ENCODE peak calls at places on chromosome 7, in six cellular contexts. One of them, this sample, is unnamed.

GRCh38 chr7:19375986-19376385 is 230.8 kb upstream of the FERD3L start:
- DNase-seq in cardiac fibroblast: no peak
- DNase-seq in neural progenitor cell: no peak
- DNase-seq in AG04449: no peak
- DNase-seq in fibroblast of the aortic adventitia: no peak
- DNase-seq in GM06990: no peak
- DNase-seq in this sample: no peak

GRCh38 chr7:104142147-104142546 is 65.7 kb downstream of the ORC5 start:
- DNase-seq in cardiac fibroblast: peak; percentile 54
- DNase-seq in neural progenitor cell: no peak
- DNase-seq in AG04449: no peak
- DNase-seq in fibroblast of the aortic adventitia: peak; percentile 35
- DNase-seq in GM06990: no peak
- DNase-seq in this sample: peak; percentile 27

GRCh38 chr7:92251181-92251580 is 5.4 kb downstream of the ANKIB1 start:
- DNase-seq in cardiac fibroblast: no peak
- DNase-seq in neural progenitor cell: no peak
- DNase-seq in AG04449: no peak
- DNase-seq in fibroblast of the aortic adventitia: no peak
- DNase-seq in GM06990: no peak
- DNase-seq in this sample: no peak

GRCh38 chr7:80622531-80622930 is 15.9 kb upstream of the CD36 start:
- DNase-seq in cardiac fibroblast: peak; percentile 63
- DNase-seq in neural progenitor cell: no peak
- DNase-seq in AG04449: no peak
- DNase-seq in fibroblast of the aortic adventitia: peak; percentile 55
- DNase-seq in GM06990: no peak
- DNase-seq in this sample: peak; percentile 77

GRCh38 chr7:30453859-30454258 is 24.7 kb downstream of the NOD1 start:
- DNase-seq in cardiac fibroblast: peak; percentile 78
- DNase-seq in neural progenitor cell: no peak
- DNase-seq in AG04449: no peak
- DNase-seq in fibroblast of the aortic adventitia: peak; percentile 54
- DNase-seq in GM06990: no peak
- DNase-seq in this sample: no peak

GRCh38 chr7:53531-53930 is 138.8 kb upstream of the FAM20C start:
- DNase-seq in cardiac fibroblast: no peak
- DNase-seq in neural progenitor cell: no peak
- DNase-seq in AG04449: no peak
- DNase-seq in fibroblast of the aortic adventitia: no peak
- DNase-seq in GM06990: no peak
- DNase-seq in this sample: no peak

GRCh38 chr7:86792260-86792659 is 148.6 kb downstream of the GRM3 start:
- DNase-seq in cardiac fibroblast: no peak
- DNase-seq in neural progenitor cell: no peak
- DNase-seq in AG04449: no peak
- DNase-seq in fibroblast of the aortic adventitia: no peak
- DNase-seq in GM06990: no peak
- DNase-seq in this sample: no peak

GRCh38 chr7:104982773-104983619 is 31.0 kb upstream of the KMT2E start:
- DNase-seq in cardiac fibroblast: no peak
- DNase-seq in neural progenitor cell: no peak
- DNase-seq in AG04449: no peak
- DNase-seq in fibroblast of the aortic adventitia: no peak
- DNase-seq in GM06990: no peak
- DNase-seq in this sample: no peak

GRCh38 chr7:49768254-49768653 is 5.2 kb upstream of the VWC2 start:
- DNase-seq in cardiac fibroblast: no peak
- DNase-seq in neural progenitor cell: no peak
- DNase-seq in AG04449: no peak
- DNase-seq in fibroblast of the aortic adventitia: no peak
- DNase-seq in GM06990: no peak
- DNase-seq in this sample: no peak

GRCh38 chr7:151599401-151600227 is 79.9 kb upstream of the RHEB start:
- DNase-seq in cardiac fibroblast: peak; percentile 94
- DNase-seq in neural progenitor cell: no peak
- DNase-seq in AG04449: peak; percentile 80
- DNase-seq in fibroblast of the aortic adventitia: peak; percentile 94
- DNase-seq in GM06990: no peak
- DNase-seq in this sample: peak; percentile 92

GRCh38 chr7:130430841-130431713 is 9.7 kb downstream of the CEP41 start:
- DNase-seq in cardiac fibroblast: peak; percentile 77
- DNase-seq in neural progenitor cell: no peak
- DNase-seq in AG04449: peak; percentile 85
- DNase-seq in fibroblast of the aortic adventitia: peak; percentile 74
- DNase-seq in GM06990: no peak
- DNase-seq in this sample: peak; percentile 84
- H3K4me3 ChIP-seq in cardiac fibroblast: peak overlapping the region; percentile 40
- H3K4me3 ChIP-seq in neural progenitor cell: no peak overlapping the region
- H3K4me3 ChIP-seq in AG04449: peak overlapping the region; percentile 50
- H3K4me3 ChIP-seq in fibroblast of the aortic adventitia: peak overlapping the region; percentile 50
- H3K4me3 ChIP-seq in GM06990: no peak overlapping the region
- H3K4me3 ChIP-seq in this sample: peak overlapping the region; percentile 1

DNA sequence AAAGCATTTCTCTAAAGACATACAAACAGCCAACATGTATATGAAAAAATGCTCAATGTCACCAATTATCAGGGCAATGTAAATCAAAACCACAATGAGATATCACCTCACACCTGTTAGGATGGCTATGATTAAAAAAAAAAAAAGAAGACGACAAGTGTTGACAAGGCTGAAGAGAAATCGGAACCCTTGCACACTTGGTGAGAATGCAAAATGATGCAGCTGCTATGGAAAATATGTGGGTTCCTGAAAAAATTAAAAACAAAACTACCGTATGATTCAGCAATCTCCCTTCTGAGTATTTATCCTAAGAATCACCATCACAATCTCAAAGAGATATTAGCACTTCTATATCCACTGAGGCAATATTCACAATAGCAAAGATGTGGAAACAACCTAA is 11.3 kb downstream of the LMBR1 start:
- DNase-seq in cardiac fibroblast: no peak
- DNase-seq in neural progenitor cell: no peak
- DNase-seq in AG04449: no peak
- DNase-seq in fibroblast of the aortic adventitia: no peak
- DNase-seq in GM06990: no peak
- DNase-seq in this sample: no peak
- H3K4me3 ChIP-seq in cardiac fibroblast: no peak overlapping the region
- H3K4me3 ChIP-seq in neural progenitor cell: no peak overlapping the region
- H3K4me3 ChIP-seq in AG04449: no peak overlapping the region
- H3K4me3 ChIP-seq in fibroblast of the aortic adventitia: no peak overlapping the region
- H3K4me3 ChIP-seq in GM06990: no peak overlapping the region
- H3K4me3 ChIP-seq in this sample: no peak overlapping the region

GRCh38 chr7:31692451-31692850 is 5.4 kb downstream of the PPP1R17 start:
- DNase-seq in cardiac fibroblast: no peak
- DNase-seq in neural progenitor cell: no peak
- DNase-seq in AG04449: no peak
- DNase-seq in fibroblast of the aortic adventitia: no peak
- DNase-seq in GM06990: no peak
- DNase-seq in this sample: no peak
- H3K4me3 ChIP-seq in cardiac fibroblast: no peak overlapping the region
- H3K4me3 ChIP-seq in neural progenitor cell: no peak overlapping the region
- H3K4me3 ChIP-seq in AG04449: no peak overlapping the region
- H3K4me3 ChIP-seq in fibroblast of the aortic adventitia: no peak overlapping the region
- H3K4me3 ChIP-seq in GM06990: no peak overlapping the region
- H3K4me3 ChIP-seq in this sample: no peak overlapping the region

GRCh38 chr7:118183586-118184391 is at the start of gene LSM8:
- DNase-seq in cardiac fibroblast: peak; percentile 99
- DNase-seq in neural progenitor cell: peak; percentile 98
- DNase-seq in AG04449: peak; percentile 87
- DNase-seq in fibroblast of the aortic adventitia: peak; percentile 99
- DNase-seq in GM06990: peak; percentile 96
- DNase-seq in this sample: peak; percentile 99

GRCh38 chr7:118186491-118186890 is 2.5 kb downstream of the LSM8 start:
- DNase-seq in cardiac fibroblast: peak; percentile 13
- DNase-seq in neural progenitor cell: no peak
- DNase-seq in AG04449: no peak
- DNase-seq in fibroblast of the aortic adventitia: no peak
- DNase-seq in GM06990: no peak
- DNase-seq in this sample: no peak

GRCh38 chr7:118183254-118183585 is 744 bp upstream of the LSM8 start:
- DNase-seq in cardiac fibroblast: no peak
- DNase-seq in neural progenitor cell: no peak
- DNase-seq in AG04449: no peak
- DNase-seq in fibroblast of the aortic adventitia: no peak
- DNase-seq in GM06990: peak; percentile 16
- DNase-seq in this sample: no peak

GRCh38 chr7:118184392-118184899 is 482 bp downstream of the LSM8 start:
- DNase-seq in cardiac fibroblast: no peak
- DNase-seq in neural progenitor cell: no peak
- DNase-seq in AG04449: no peak
- DNase-seq in fibroblast of the aortic adventitia: peak; percentile 33
- DNase-seq in GM06990: no peak
- DNase-seq in this sample: no peak

DNA sequence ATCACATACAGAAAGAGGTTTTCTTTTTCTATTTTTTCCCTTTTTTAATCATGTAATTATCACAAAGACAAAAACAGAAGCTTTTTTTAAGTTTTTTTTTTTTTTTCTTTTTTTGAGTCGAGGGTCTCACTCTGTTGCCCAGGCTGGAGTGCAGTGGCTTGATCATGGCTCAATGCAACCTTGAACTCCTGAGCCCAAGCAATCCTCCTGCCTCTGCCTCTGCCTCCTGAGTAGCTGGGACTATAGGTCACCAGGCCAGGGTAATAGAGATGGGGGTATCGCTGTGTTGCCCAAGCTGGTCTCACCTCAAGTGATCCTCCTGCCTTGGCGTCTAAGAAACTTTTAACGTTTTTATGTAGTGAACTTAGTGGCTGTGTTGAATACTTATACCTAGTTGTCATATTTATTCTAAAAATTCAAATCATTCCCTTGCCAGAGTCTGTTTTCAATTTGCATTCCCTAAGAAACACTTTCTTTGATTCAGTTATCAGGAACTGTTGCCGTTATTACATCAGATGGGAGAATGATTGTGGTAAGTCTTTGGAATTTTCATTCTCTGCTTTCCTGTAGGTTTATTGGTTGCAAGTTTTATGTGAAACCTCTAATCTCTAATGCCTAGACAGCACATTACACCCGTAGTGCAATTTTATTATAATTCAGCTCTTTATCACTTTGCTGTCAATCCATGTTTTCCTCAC is 1.3 kb downstream of the LSM8 start:
- DNase-seq in cardiac fibroblast: peak; percentile 8
- DNase-seq in neural progenitor cell: no peak
- DNase-seq in AG04449: peak; percentile 31
- DNase-seq in fibroblast of the aortic adventitia: peak; percentile 77
- DNase-seq in GM06990: no peak
- DNase-seq in this sample: peak; percentile 7
- H3K4me3 ChIP-seq in cardiac fibroblast: peak overlapping the region; percentile 80
- H3K4me3 ChIP-seq in neural progenitor cell: peak overlapping the region; percentile 95
- H3K4me3 ChIP-seq in AG04449: peak overlapping the region; percentile 85
- H3K4me3 ChIP-seq in fibroblast of the aortic adventitia: peak overlapping the region; percentile 86
- H3K4me3 ChIP-seq in GM06990: peak overlapping the region; percentile 98
- H3K4me3 ChIP-seq in this sample: peak overlapping the region; percentile 89

GRCh38 chr7:134562136-134562535 is 13.2 kb downstream of the AKR1B15 start:
- DNase-seq in cardiac fibroblast: peak; percentile 52
- DNase-seq in neural progenitor cell: no peak
- DNase-seq in AG04449: peak; percentile 45
- DNase-seq in fibroblast of the aortic adventitia: peak; percentile 64
- DNase-seq in GM06990: no peak
- DNase-seq in this sample: peak; percentile 86
- H3K4me3 ChIP-seq in cardiac fibroblast: no peak overlapping the region
- H3K4me3 ChIP-seq in neural progenitor cell: no peak overlapping the region
- H3K4me3 ChIP-seq in AG04449: no peak overlapping the region
- H3K4me3 ChIP-seq in fibroblast of the aortic adventitia: no peak overlapping the region
- H3K4me3 ChIP-seq in GM06990: no peak overlapping the region
- H3K4me3 ChIP-seq in this sample: no peak overlapping the region

DNA sequence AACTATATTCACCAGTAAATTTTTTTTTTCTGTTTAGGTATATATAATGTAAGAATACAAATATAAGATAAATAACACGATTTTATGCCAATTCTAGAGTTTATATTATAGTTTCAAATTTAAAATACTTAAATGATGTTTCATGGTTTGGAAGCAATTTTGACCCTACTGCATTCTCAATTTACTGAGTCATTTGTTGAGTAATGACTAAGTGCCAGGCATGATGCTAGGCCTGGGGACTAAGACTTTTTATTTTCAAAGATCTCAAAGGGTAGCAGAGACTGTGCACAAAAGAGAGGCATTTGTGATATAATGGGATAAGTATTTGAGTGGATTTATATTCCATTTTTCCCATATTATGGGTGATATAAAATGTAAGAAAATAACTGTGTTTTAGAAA is 78.9 kb upstream of the SMIM30 start:
- DNase-seq in cardiac fibroblast: peak; percentile 86
- DNase-seq in neural progenitor cell: no peak
- DNase-seq in AG04449: peak; percentile 52
- DNase-seq in fibroblast of the aortic adventitia: peak; percentile 82
- DNase-seq in GM06990: no peak
- DNase-seq in this sample: peak; percentile 80
- H3K4me3 ChIP-seq in cardiac fibroblast: no peak overlapping the region
- H3K4me3 ChIP-seq in neural progenitor cell: no peak overlapping the region
- H3K4me3 ChIP-seq in AG04449: no peak overlapping the region
- H3K4me3 ChIP-seq in fibroblast of the aortic adventitia: no peak overlapping the region
- H3K4me3 ChIP-seq in GM06990: no peak overlapping the region
- H3K4me3 ChIP-seq in this sample: no peak overlapping the region

DNA sequence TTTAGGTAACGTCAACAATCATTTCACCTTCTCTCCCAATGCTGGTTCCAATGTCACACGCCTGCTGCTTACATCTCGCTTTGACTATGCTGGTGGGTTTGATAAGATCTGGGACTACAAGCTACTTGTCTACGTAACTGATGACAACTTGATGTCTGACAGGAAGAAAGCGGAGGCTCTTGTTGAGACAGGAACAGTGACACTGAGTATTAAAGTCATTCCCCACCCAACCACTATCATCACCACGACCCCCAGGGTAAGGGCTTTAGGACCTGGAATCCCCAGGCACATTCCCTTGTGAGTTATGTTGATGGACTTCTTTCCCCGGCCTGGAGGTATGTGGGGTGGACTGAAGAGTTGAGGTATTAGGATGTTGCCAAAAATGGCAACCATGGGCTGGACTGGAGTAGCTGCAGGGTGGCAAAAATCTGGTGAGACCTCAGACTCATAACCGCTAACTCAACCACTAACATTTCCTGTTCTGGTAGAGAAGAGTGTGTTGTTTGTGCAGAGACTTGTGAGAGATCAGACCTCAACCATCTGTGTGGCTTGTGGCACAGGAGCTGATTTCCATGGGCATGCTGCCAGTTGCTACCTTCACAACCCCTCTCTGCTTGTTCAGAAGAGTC is 59.2 kb downstream of the CDHR3 start:
- DNase-seq in cardiac fibroblast: no peak
- DNase-seq in neural progenitor cell: no peak
- DNase-seq in AG04449: no peak
- DNase-seq in fibroblast of the aortic adventitia: no peak
- DNase-seq in GM06990: peak; percentile 34
- DNase-seq in this sample: peak; percentile 73
- H3K4me3 ChIP-seq in cardiac fibroblast: no peak overlapping the region
- H3K4me3 ChIP-seq in neural progenitor cell: no peak overlapping the region
- H3K4me3 ChIP-seq in AG04449: no peak overlapping the region
- H3K4me3 ChIP-seq in fibroblast of the aortic adventitia: no peak overlapping the region
- H3K4me3 ChIP-seq in GM06990: no peak overlapping the region
- H3K4me3 ChIP-seq in this sample: no peak overlapping the region

GRCh38 chr7:102912742-102913141 is at the start of gene LRRC17:
- DNase-seq in cardiac fibroblast: peak; percentile 89
- DNase-seq in neural progenitor cell: peak; percentile 43
- DNase-seq in AG04449: no peak
- DNase-seq in fibroblast of the aortic adventitia: peak; percentile 94
- DNase-seq in GM06990: no peak
- DNase-seq in this sample: peak; percentile 97
- H3K4me3 ChIP-seq in cardiac fibroblast: peak within 1 kb of the TSS; percentile 48
- H3K4me3 ChIP-seq in neural progenitor cell: no peak within 1 kb of the TSS
- H3K4me3 ChIP-seq in AG04449: peak within 1 kb of the TSS; percentile 52
- H3K4me3 ChIP-seq in fibroblast of the aortic adventitia: peak within 1 kb of the TSS; percentile 82
- H3K4me3 ChIP-seq in GM06990: no peak within 1 kb of the TSS
- H3K4me3 ChIP-seq in this sample: peak within 1 kb of the TSS; percentile 72